ENCODE peak calls at places on chromosomes 3 and 15, in seven cellular contexts. C, R, L, N, D, J and H are unnamed samples.

GRCh38 chr15:99474041-99474906 is 91.5 kb upstream of the MEF2A start:
- DNase-seq in C (no peak), R (no peak), L (no peak), N (no peak), D (no peak), J (no peak), H (no peak)

GRCh38 chr3:132773071-132773619 is 50.9 kb upstream of the NPHP3 start:
- DNase-seq in C (no peak), R (no peak), L (no peak), N (no peak), D (no peak), J (no peak), H (no peak)

GRCh38 chr3:4865714-4866113 is 113.5 kb upstream of the BHLHE40 start:
- DNase-seq in C (no peak), R (no peak), L (no peak), N (no peak), D (no peak), J (no peak), H (no peak)

GRCh38 chr3:112640333-112640863 is 545 bp downstream of the CCDC80 start:
- DNase-seq in C (no peak), R (no peak), L (peak; percentile 90), N (peak; percentile 46), D (no peak), J (no peak), H (no peak)

GRCh38 chr3:8607285-8608040 is 37.1 kb downstream of the SSUH2 start:
- DNase-seq in C (peak; percentile 15), R (no peak), L (peak; percentile 78), N (peak; percentile 25), D (peak; percentile 50), J (peak; percentile 55), H (no peak)

GRCh38 chr15:73051811-73052678 is at the start of gene NEO1:
- DNase-seq in C (peak; percentile 29), R (peak; percentile 74), L (peak; percentile 70), N (peak; percentile 77), D (peak; percentile 90), J (peak; percentile 59), H (no peak)

GRCh38 chr3:7275396-7275795 is 414.5 kb downstream of the GRM7 start:
- DNase-seq in C (no peak), R (no peak), L (no peak), N (no peak), D (no peak), J (no peak), H (no peak)

GRCh38 chr3:71271616-71272015 is 311.9 kb downstream of the FOXP1 start:
- DNase-seq in C (no peak), R (no peak), L (peak; percentile 36), N (no peak), D (no peak), J (no peak), H (no peak)

GRCh38 chr3:82130056-82130455 is 368.6 kb upstream of the GBE1 start:
- DNase-seq in C (no peak), R (no peak), L (no peak), N (no peak), D (no peak), J (no peak), H (no peak)

GRCh38 chr3:119912220-119912619 is 130.3 kb downstream of the NR1I2 start:
- DNase-seq in C (no peak), R (no peak), L (no peak), N (no peak), D (no peak), J (no peak), H (no peak)

GRCh38 chr3:85360742-85361387 is 402.1 kb downstream of the CADM2 start:
- DNase-seq in C (no peak), R (peak; percentile 3), L (peak; percentile 9), N (peak; percentile 6), D (peak; percentile 63), J (peak; percentile 58), H (peak; percentile 3)

GRCh38 chr3:117786339-117786738 is 1076.8 kb downstream of the TUSC7 start:
- DNase-seq in C (no peak), R (no peak), L (peak; percentile 47), N (no peak), D (no peak), J (no peak), H (no peak)

GRCh38 chr3:140571836-140572235 is 106.0 kb upstream of the TRIM42 start:
- DNase-seq in C (no peak), R (no peak), L (no peak), N (no peak), D (no peak), J (no peak), H (no peak)

GRCh38 chr3:112582242-112582874 is 20.5 kb downstream of the SLC35A5 start:
- DNase-seq in C (peak; percentile 34), R (no peak), L (peak; percentile 80), N (no peak), D (no peak), J (peak; percentile 21), H (no peak)

GRCh38 chr15:78003539-78004008 is 73.9 kb downstream of the TBC1D2B start:
- DNase-seq in C (no peak), R (no peak), L (no peak), N (no peak), D (no peak), J (no peak), H (no peak)

GRCh38 chr15:78842519-78842918 is 30.2 kb upstream of the MORF4L1 start:
- DNase-seq in C (no peak), R (no peak), L (no peak), N (no peak), D (no peak), J (no peak), H (peak; percentile 55)

GRCh38 chr15:92733934-92734521 is 78.5 kb upstream of the FAM174B start:
- DNase-seq in C (no peak), R (peak; percentile 40), L (peak; percentile 11), N (peak; percentile 48), D (no peak), J (no peak), H (no peak)

GRCh38 chr3:37453393-37454391 is 279.3 kb upstream of the LRRFIP2 start:
- DNase-seq in C (no peak), R (no peak), L (no peak), N (no peak), D (peak; percentile 58), J (peak; percentile 10), H (no peak)

DNA sequence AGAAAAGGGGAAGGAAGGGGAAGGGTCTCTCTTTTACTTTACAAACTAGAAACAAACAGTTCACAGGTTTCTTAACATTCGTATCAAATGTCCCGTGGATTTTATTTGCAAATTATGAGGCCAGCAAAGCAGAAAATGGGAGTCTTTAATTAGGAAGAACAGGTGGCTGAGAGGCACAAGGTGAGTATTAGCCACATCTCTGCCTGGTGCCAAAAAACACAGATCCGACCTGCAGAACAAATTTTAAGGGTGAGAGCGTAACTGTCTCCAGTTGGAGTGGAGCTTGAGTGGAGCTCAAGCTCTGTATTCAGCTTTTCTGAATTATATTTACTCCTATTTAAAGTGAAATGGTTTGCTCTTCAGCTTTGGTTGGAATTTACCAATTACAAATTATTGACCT is 1004.9 kb downstream of the FHIT start:
- DNase-seq in C (no peak), R (no peak), L (no peak), N (no peak), D (no peak), J (no peak), H (no peak)
- TF ChIP-seq CEBPB in C (no peak), R (no peak), L (no peak), N (no peak), D (no peak), J (no peak), H (no peak)

DNA sequence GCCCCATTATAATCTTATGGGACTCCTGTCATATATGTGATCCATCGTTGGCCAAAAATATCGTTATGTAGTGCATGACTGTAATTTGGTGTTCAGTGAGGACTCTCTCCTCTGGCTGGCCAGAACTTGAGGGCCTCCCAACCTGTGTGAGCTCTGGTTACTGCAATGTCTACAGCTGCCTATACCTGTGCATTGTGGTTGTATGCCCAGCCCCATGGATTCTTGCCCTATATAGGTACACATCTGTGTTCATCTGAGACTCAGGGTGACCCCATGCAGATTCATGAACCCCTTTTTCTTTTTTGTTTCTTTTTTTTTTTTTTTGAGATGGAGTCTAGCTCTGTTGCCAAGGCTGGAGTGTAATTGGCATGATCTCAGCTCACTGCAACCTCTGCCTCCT is 32.6 kb upstream of the KLF13 start:
- DNase-seq in C (no peak), R (no peak), L (no peak), N (no peak), D (no peak), J (no peak), H (no peak)
- TF ChIP-seq CEBPB in C (no peak), R (no peak), L (no peak), N (no peak), D (no peak), J (no peak), H (no peak)

GRCh38 chr3:83894223-83894622 is 1064.6 kb upstream of the CADM2 start:
- DNase-seq in C (no peak), R (no peak), L (no peak), N (no peak), D (no peak), J (no peak), H (no peak)
- TF ChIP-seq CEBPB in C (no peak), R (no peak), L (no peak), N (no peak), D (no peak), J (no peak), H (no peak)

GRCh38 chr3:65729973-65730372 is 308.7 kb downstream of the MAGI1 start:
- DNase-seq in C (no peak), R (no peak), L (peak; percentile 76), N (no peak), D (no peak), J (no peak), H (no peak)

GRCh38 chr3:65734382-65734781 is 304.3 kb downstream of the MAGI1 start:
- DNase-seq in C (no peak), R (no peak), L (no peak), N (no peak), D (no peak), J (no peak), H (no peak)

GRCh38 chr3:65730449-65730848 is 308.3 kb downstream of the MAGI1 start:
- DNase-seq in C (no peak), R (no peak), L (no peak), N (no peak), D (no peak), J (no peak), H (no peak)

GRCh38 chr3:65733459-65733858 is 305.3 kb downstream of the MAGI1 start:
- DNase-seq in C (no peak), R (no peak), L (no peak), N (no peak), D (no peak), J (no peak), H (no peak)

DNA sequence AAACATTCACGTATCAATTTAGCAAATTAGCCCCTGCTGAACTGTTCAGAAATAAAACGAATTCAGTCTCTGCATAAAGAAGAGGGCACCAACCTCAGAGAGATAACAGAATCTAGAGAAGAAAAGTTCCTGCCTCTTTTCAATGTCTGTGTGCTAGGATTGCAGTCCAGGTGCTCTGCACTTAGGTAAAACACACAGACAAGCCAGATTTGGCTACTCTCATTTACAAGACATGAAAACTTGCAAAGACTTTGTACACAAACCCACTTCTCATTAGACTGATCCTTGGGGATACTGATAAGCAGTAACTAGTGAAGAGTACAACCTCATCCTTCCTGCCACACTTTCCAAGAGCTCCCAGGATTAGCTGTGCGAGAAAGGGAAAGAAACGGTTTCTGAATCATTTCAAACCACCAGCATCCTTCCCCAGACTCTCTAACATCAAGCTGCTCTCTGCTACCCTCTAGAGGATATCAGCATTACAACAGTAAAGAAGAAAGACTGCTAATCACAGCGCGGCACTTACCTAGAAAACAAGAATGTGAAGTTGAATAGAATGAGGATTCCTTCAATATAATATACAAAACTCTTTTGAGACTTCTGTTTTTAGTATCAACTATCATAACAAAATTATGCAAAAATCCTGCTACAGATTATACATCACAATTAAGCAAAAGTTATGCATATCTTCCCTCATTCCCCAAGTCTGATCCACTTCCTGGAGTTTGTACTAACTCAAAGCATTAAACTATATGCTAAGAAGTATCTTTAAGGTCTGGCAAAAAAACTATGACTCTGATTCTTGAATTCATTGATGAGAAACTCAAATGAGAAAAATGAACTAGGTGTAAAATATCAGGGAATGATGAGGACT is 306.4 kb downstream of the MAGI1 start:
- DNase-seq in C (peak; percentile 29), R (peak; percentile 49), L (peak; percentile 80), N (peak; percentile 33), D (no peak), J (peak; percentile 54), H (peak; percentile 3)
- TF ChIP-seq CEBPB in C (no peak), R (no peak), L (no peak), N (no peak), D (no peak), J (no peak), H (no peak)